ENCODE peak calls at places on chromosomes 6 and 20, in eight cellular contexts. M is A549, B is OCI-LY7, A is HepG2, S is fibroblast of lung, L is IMR-90, G is SK-N-SH, I is mesenchymal stem cell. P is an unnamed sample.

GRCh38 chr20:37095108-37095608 is 639 bp downstream of the RBL1 start:
- DNase-seq in M (peak; percentile 35), B (peak; percentile 82), A (peak; percentile 41), S (peak; percentile 6), L (no peak), G (peak; percentile 56), I (no peak), P (peak; percentile 5)

GRCh38 chr20:58297394-58297793 is 12.1 kb upstream of the RAB22A start:
- DNase-seq in M (no peak), B (no peak), A (no peak), S (no peak), L (no peak), G (no peak), I (no peak), P (no peak)

GRCh38 chr6:88599561-88599960 is 363.9 kb downstream of the RNGTT start:
- DNase-seq in M (no peak), B (peak; percentile 85), A (peak; percentile 13), S (no peak), L (no peak), G (no peak), I (no peak), P (no peak)

GRCh38 chr6:123182998-123183397 is 187.0 kb downstream of the CLVS2 start:
- DNase-seq in M (no peak), B (no peak), A (no peak), S (no peak), L (no peak), G (no peak), I (no peak), P (no peak)

GRCh38 chr6:37049990-37050853 is 44.8 kb downstream of the FGD2 start:
- DNase-seq in M (no peak), B (peak; percentile 82), A (no peak), S (no peak), L (no peak), G (no peak), I (no peak), P (no peak)

GRCh38 chr6:108883172-108883571 is 35.0 kb downstream of the ARMC2 start:
- DNase-seq in M (no peak), B (no peak), A (no peak), S (no peak), L (no peak), G (no peak), I (no peak), P (no peak)

GRCh38 chr6:130959938-130960337 is 103.1 kb downstream of the EPB41L2 start:
- DNase-seq in M (no peak), B (no peak), A (no peak), S (peak; percentile 80), L (peak; percentile 67), G (no peak), I (no peak), P (no peak)

GRCh38 chr20:16434087-16434664 is 139.1 kb downstream of the KIF16B start:
- DNase-seq in M (peak; percentile 74), B (peak; percentile 66), A (peak; percentile 75), S (peak; percentile 43), L (peak; percentile 18), G (peak; percentile 46), I (peak; percentile 36), P (peak; percentile 34)

GRCh38 chr6:16224409-16224808 is 14.0 kb upstream of the GMPR start:
- DNase-seq in M (no peak), B (no peak), A (no peak), S (no peak), L (no peak), G (no peak), I (no peak), P (no peak)

GRCh38 chr20:58342104-58342945 is 32.8 kb downstream of the RAB22A start:
- DNase-seq in M (peak; percentile 29), B (no peak), A (no peak), S (peak; percentile 19), L (peak; percentile 67), G (no peak), I (peak; percentile 30), P (no peak)

GRCh38 chr20:56212071-56212470 is 36.5 kb upstream of the MC3R start:
- DNase-seq in M (no peak), B (no peak), A (no peak), S (no peak), L (no peak), G (no peak), I (no peak), P (no peak)

GRCh38 chr6:166691199-166691598 is 64.1 kb upstream of the RPS6KA2 start:
- DNase-seq in M (no peak), B (no peak), A (no peak), S (peak; percentile 20), L (peak; percentile 54), G (no peak), I (peak; percentile 65), P (peak; percentile 41)

GRCh38 chr6:42449917-42450313 is 1.8 kb downstream of the TRERF1 start:
- DNase-seq in M (no peak), B (no peak), A (no peak), S (peak; percentile 41), L (peak; percentile 38), G (no peak), I (no peak), P (no peak)

GRCh38 chr6:47182291-47182957 is 127.3 kb downstream of the TNFRSF21 start:
- DNase-seq in M (no peak), B (no peak), A (no peak), S (no peak), L (no peak), G (no peak), I (no peak), P (no peak)

GRCh38 chr6:88105741-88106340 is 58.2 kb downstream of the SPACA1 start:
- DNase-seq in M (peak; percentile 2), B (no peak), A (no peak), S (no peak), L (no peak), G (no peak), I (no peak), P (no peak)

GRCh38 chr6:158784505-158784904 is 34.7 kb downstream of the EZR start:
- DNase-seq in M (no peak), B (no peak), A (no peak), S (no peak), L (peak; percentile 70), G (no peak), I (no peak), P (no peak)

GRCh38 chr6:41460742-41461336 is 85.3 kb upstream of the FOXP4 start:
- DNase-seq in M (peak; percentile 18), B (no peak), A (no peak), S (peak; percentile 8), L (no peak), G (no peak), I (no peak), P (no peak)

GRCh38 chr6:47603995-47604394 is 94.4 kb upstream of the ADGRF4 start:
- DNase-seq in M (no peak), B (no peak), A (no peak), S (peak; percentile 10), L (no peak), G (no peak), I (no peak), P (no peak)

GRCh38 chr6:12151433-12151820 is 138.7 kb upstream of the EDN1 start:
- DNase-seq in M (no peak), B (no peak), A (no peak), S (no peak), L (no peak), G (no peak), I (no peak), P (no peak)

GRCh38 chr20:3470627-3471396 is at the start of gene ATRN:
- DNase-seq in M (peak; percentile 90), B (no peak), A (peak; percentile 87), S (peak; percentile 88), L (peak; percentile 89), G (peak; percentile 99), I (peak; percentile 90), P (peak; percentile 95)

GRCh38 chr20:57658447-57659130 is 38.4 kb upstream of the ZBP1 start:
- DNase-seq in M (no peak), B (no peak), A (no peak), S (no peak), L (no peak), G (peak; percentile 23), I (no peak), P (no peak)

GRCh38 chr6:72946766-72947165 is 278.5 kb downstream of the KHDC1L start:
- DNase-seq in M (peak; percentile 18), B (no peak), A (peak; percentile 3), S (peak; percentile 86), L (peak; percentile 83), G (no peak), I (peak; percentile 85), P (no peak)
- H3K4me2 ChIP-seq in M (peak overlapping the region; percentile 50), B (no peak overlapping the region), A (no peak overlapping the region), S (no peak overlapping the region), L (peak overlapping the region; percentile 47), G (no peak overlapping the region), I (no peak overlapping the region), P (no peak overlapping the region)

GRCh38 chr20:10920396-10920795 is 246.6 kb upstream of the JAG1 start:
- DNase-seq in M (no peak), B (no peak), A (no peak), S (no peak), L (no peak), G (no peak), I (no peak), P (no peak)
- H3K4me2 ChIP-seq in M (peak overlapping the region; percentile 12), B (no peak overlapping the region), A (no peak overlapping the region), S (no peak overlapping the region), L (no peak overlapping the region), G (peak overlapping the region; percentile 53), I (no peak overlapping the region), P (no peak overlapping the region)

GRCh38 chr20:53785320-53785719 is 191.7 kb upstream of the ZNF217 start:
- DNase-seq in M (peak; percentile 63), B (no peak), A (no peak), S (no peak), L (no peak), G (no peak), I (no peak), P (no peak)

GRCh38 chr20:53786445-53787267 is 193.0 kb upstream of the ZNF217 start:
- DNase-seq in M (peak; percentile 77), B (peak; percentile 22), A (peak; percentile 56), S (no peak), L (no peak), G (no peak), I (no peak), P (peak; percentile 37)

GRCh38 chr20:53783768-53784167 is 190.1 kb upstream of the ZNF217 start:
- DNase-seq in M (no peak), B (no peak), A (peak; percentile 61), S (no peak), L (no peak), G (no peak), I (no peak), P (no peak)

GRCh38 chr20:53788253-53789022 is 194.8 kb upstream of the ZNF217 start:
- DNase-seq in M (no peak), B (no peak), A (no peak), S (no peak), L (no peak), G (no peak), I (no peak), P (no peak)

DNA sequence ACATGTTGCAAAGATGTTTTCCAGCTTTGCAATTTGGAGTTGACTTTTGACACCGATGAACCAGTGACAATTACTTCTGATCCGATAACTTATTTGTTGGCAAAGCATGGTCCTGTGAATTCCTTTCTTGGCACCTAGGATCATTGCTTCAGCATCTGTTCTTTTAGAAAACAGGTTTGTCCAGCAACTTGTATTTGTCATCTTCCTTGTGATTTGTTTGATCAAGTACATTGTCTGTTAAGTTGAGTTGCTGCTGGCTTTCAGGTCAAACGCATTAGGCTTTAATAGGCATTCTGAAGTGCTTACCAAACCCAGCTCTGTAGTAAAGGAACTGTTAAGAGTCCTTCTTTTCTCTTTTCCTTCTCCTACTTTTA is 192.4 kb upstream of the ZNF217 start:
- DNase-seq in M (no peak), B (no peak), A (no peak), S (no peak), L (no peak), G (no peak), I (no peak), P (no peak)
- H3K4me2 ChIP-seq in M (peak overlapping the region; percentile 71), B (peak overlapping the region; percentile 4), A (peak overlapping the region; percentile 72), S (no peak overlapping the region), L (no peak overlapping the region), G (no peak overlapping the region), I (no peak overlapping the region), P (peak overlapping the region; percentile 52)

GRCh38 chr6:51430610-51431009 is 611.9 kb downstream of the TFAP2B start:
- DNase-seq in M (no peak), B (no peak), A (no peak), S (no peak), L (no peak), G (no peak), I (no peak), P (no peak)
- H3K4me2 ChIP-seq in M (no peak overlapping the region), B (no peak overlapping the region), A (no peak overlapping the region), S (no peak overlapping the region), L (no peak overlapping the region), G (no peak overlapping the region), I (no peak overlapping the region), P (no peak overlapping the region)

P was measured in hepatocyte.